ENCODE peak calls at places on chromosomes 5 and 9, in seven cellular contexts. Z is PC-3, G is hepatocyte, B is ovary, E is GM23338, K is tibial nerve, M is IMR-90. X is an unnamed sample. For H3K4me1 and H3K36me3, the result is how much of the 10 kb centered on the place peaks cover.

GRCh38 chr5:157292599-157292998 is 26.7 kb downstream of the CYFIP2 start:
- DNase-seq in K (no peak), M (no peak), G (no peak), E (no peak), Z (no peak), B (no peak), X (no peak)

GRCh38 chr5:72555871-72556270 is 48.7 kb upstream of the ZNF366 start:
- DNase-seq in B (no peak), Z (no peak), M (no peak), K (no peak), G (peak), E (no peak), X (no peak)

GRCh38 chr9:91073811-91074771 is 272.5 kb downstream of the SYK start:
- DNase-seq in K (no peak), Z (no peak), B (no peak), E (no peak), M (no peak), G (no peak), X (no peak)

GRCh38 chr5:173472784-173473278 is 143.6 kb downstream of the BOD1 start:
- DNase-seq in Z (no peak), G (no peak), M (peak), B (no peak), K (no peak), E (no peak), X (no peak)

GRCh38 chr5:122112063-122112462 is 17.3 kb upstream of the ZNF474 start:
- DNase-seq in B (no peak), G (no peak), E (no peak), M (no peak), Z (no peak), K (no peak), X (no peak)

GRCh38 chr9:14485366-14485765 is 171.4 kb upstream of the NFIB start:
- DNase-seq in G (no peak), K (no peak), M (peak), B (no peak), Z (peak), E (no peak), X (no peak)

GRCh38 chr9:102770704-102771103 is 224.4 kb upstream of the CYLC2 start:
- DNase-seq in K (no peak), E (no peak), Z (no peak), B (no peak), M (no peak), G (no peak), X (no peak)

GRCh38 chr9:115845648-115846312 is 307.8 kb upstream of the PAPPA start:
- DNase-seq in E (no peak), K (no peak), Z (peak), M (peak), G (peak), B (no peak), X (no peak)

GRCh38 chr9:107068581-107068980 is 205.6 kb downstream of the ZNF462 start:
- DNase-seq in Z (no peak), E (no peak), K (no peak), G (peak), B (no peak), M (no peak), X (no peak)

GRCh38 chr5:126376443-126376842 is 46.8 kb upstream of the GRAMD2B start:
- DNase-seq in K (no peak), B (no peak), E (no peak), G (no peak), Z (no peak), M (no peak), X (no peak)

GRCh38 chr5:23884405-23884804 is 377.0 kb downstream of the PRDM9 start:
- DNase-seq in Z (no peak), M (no peak), B (no peak), K (no peak), G (no peak), E (no peak), X (no peak)

GRCh38 chr9:131033269-131034224 is 24.6 kb downstream of the LAMC3 start:
- DNase-seq in B (no peak), E (no peak), M (no peak), G (no peak), K (no peak), Z (no peak), X (no peak)

GRCh38 chr5:136200761-136201160 is 7.8 kb upstream of the SMIM32 start:
- DNase-seq in M (no peak), B (no peak), E (no peak), K (no peak), G (no peak), Z (no peak), X (no peak)

GRCh38 chr5:66661149-66661548 is 65.0 kb downstream of the MAST4 start:
- DNase-seq in E (no peak), Z (no peak), G (no peak), B (peak), M (peak), K (peak), X (peak)

GRCh38 chr5:139743804-139744203 is 51.8 kb upstream of the PSD2 start:
- DNase-seq in Z (no peak), E (no peak), G (peak), M (no peak), K (no peak), B (no peak), X (no peak)

GRCh38 chr5:100855940-100856339 is 47.1 kb downstream of the ST8SIA4 start:
- DNase-seq in Z (no peak), E (no peak), B (no peak), G (no peak), K (no peak), M (no peak), X (no peak)
- H3K4me1 ChIP-seq in Z (under half), E (under half), B (under half), G (under half), K (under half), M (under half), X (under half)

GRCh38 chr5:103393131-103393754 is 134.7 kb downstream of the MACIR start:
- DNase-seq in Z (peak), K (no peak), E (peak), B (no peak), G (no peak), M (no peak), X (no peak)
- TF ChIP-seq CTCF in Z (peak), K (no peak), E (peak), B (no peak), G (no peak), M (peak), X (no peak)

DNA sequence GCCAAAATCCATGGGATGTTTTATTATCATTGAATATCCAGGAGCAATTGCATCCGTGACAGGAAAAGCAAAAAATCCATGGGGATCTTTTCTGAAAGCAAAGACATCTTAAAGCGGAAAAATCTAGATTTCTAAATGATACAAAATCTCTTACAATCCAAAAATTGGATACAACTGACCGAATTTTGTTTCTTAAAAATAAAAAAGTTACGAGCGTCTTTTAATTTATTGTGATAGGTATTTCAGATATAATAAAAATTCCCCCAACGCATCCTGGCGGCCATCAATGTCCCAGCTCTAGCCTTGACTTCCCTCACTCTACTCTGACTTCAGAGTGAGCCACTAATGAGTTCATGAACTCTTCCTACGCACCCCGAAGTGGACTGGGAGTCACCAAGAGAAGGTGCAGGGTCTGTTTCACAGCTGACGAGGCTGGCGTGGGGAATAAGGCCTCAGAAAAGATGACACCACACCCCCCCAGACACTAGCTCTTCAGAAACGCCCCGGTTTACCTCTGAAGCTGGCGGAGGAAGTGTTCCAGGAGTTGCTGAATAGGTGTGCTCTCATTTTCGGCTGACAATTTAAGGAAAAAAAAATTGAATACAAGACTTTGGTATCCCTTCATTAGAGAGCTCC is 3.4 kb downstream of the BRD9 start:
- DNase-seq in K (no peak), B (peak), Z (no peak), G (no peak), E (no peak), M (no peak), X (no peak)
- H3K36me3 ChIP-seq in K (half or more), B (under half), Z (half or more), G (under half), E (under half), M (half or more), X (under half)

DNA sequence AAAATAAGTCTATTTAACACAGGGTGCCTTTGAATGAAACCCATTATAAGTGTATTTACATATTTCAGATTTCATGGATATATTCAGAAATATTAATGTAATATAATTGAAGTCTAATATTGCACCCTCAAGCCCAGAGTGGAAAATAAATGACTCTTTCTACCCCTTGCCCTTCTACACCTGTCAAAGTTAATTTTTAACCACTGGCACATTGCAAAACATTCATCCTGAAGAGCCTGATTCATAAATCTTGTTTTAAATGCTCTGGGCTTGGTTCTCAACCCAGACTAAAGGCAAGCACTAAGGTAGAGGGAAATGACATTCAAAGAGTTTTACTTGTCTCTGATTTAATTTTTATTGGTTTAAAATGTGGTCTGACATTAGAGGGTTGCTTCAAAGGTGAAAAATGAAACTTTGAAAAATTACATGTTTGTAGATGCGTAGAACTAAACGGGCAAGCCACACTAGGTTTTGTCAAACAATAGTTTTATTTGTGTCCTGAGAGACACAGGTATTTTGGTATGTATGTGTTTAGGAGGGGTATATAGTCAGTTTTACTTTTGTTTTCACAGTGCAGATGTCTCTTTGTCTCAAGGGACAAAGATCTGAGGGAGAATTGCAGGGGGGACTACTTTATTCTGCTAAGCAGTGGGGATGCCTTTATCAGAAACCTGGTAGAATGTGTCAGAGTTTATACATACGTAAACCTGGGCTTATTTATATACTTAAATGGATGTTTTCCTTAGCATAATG is 69.7 kb downstream of the PIK3R1 start:
- DNase-seq in M (no peak), Z (no peak), E (no peak), G (peak), B (no peak), K (no peak), X (no peak)
- H3K4me1 ChIP-seq in M (under half), Z (under half), E (under half), G (half or more), B (under half), K (half or more), X (under half)

GRCh38 chr9:121703014-121703734 is 51.7 kb downstream of the DAB2IP start:
- DNase-seq in E (peak), K (no peak), B (no peak), G (no peak), Z (no peak), M (no peak), X (no peak)
- TF ChIP-seq CTCF in E (peak), K (no peak), B (no peak), G (no peak), Z (peak), M (no peak), X (no peak)

GRCh38 chr5:18652404-18653215 is 1018.4 kb downstream of the TAF11L14 start:
- DNase-seq in K (no peak), Z (no peak), M (no peak), B (no peak), G (no peak), E (no peak), X (no peak)
- H3K36me3 ChIP-seq in K (under half), Z (under half), M (under half), B (under half), G (under half), E (under half), X (under half)

GRCh38 chr5:131258733-131259132 is 5.1 kb upstream of the CDC42SE2 start:
- DNase-seq in K (no peak), G (no peak), E (no peak), B (no peak), Z (peak), M (no peak), X (no peak)
- H3K4me1 ChIP-seq in K (under half), G (under half), E (under half), B (under half), Z (under half), M (under half), X (under half)

GRCh38 chr5:179381691-179382090 is 36.4 kb upstream of the ADAMTS2 start:
- DNase-seq in K (no peak), E (no peak), B (no peak), G (no peak), M (no peak), Z (no peak), X (no peak)
- TF ChIP-seq CTCF in K (no peak), E (no peak), B (no peak), G (no peak), M (no peak), Z (no peak), X (no peak)